ENCODE peak calls at places on chromosomes 2 and 18, in seven cellular contexts. G, Q, P, E, J, Z and S are unnamed samples.

GRCh38 chr2:86518498-86518897 is 44.7 kb downstream of the CHMP3 start:
- DNase-seq in G (no peak), P (no peak), Z (no peak), E (no peak), Q (no peak), J (peak; percentile 8), S (no peak)

GRCh38 chr2:10783421-10783820 is 29.2 kb downstream of the PDIA6 start:
- DNase-seq in J (no peak), G (no peak), E (no peak), Q (no peak), Z (no peak), P (no peak), S (no peak)

GRCh38 chr2:155145758-155146229 is 447.3 kb downstream of the KCNJ3 start:
- DNase-seq in Z (no peak), G (no peak), E (no peak), P (no peak), Q (no peak), J (no peak), S (no peak)

GRCh38 chr18:25592804-25593360 is 240.9 kb upstream of the ZNF521 start:
- DNase-seq in Z (no peak), E (no peak), Q (no peak), P (no peak), G (no peak), J (no peak), S (no peak)

GRCh38 chr2:197952540-197953202 is 148.3 kb downstream of the PLCL1 start:
- DNase-seq in P (no peak), G (no peak), J (no peak), Z (no peak), Q (no peak), E (no peak), S (no peak)

GRCh38 chr2:54627973-54628372 is 95.5 kb upstream of the EML6 start:
- DNase-seq in G (no peak), E (no peak), Q (no peak), Z (no peak), J (no peak), P (no peak), S (no peak)

GRCh38 chr2:218149865-218150264 is 16.9 kb downstream of the CXCR1 start:
- DNase-seq in G (no peak), J (no peak), P (no peak), E (no peak), Z (no peak), Q (no peak), S (no peak)

GRCh38 chr2:50720695-50721314 is 311.1 kb downstream of the NRXN1 start:
- DNase-seq in E (no peak), P (no peak), G (no peak), J (no peak), Q (no peak), Z (peak; percentile 4), S (no peak)

GRCh38 chr2:112604952-112605351 is 20.5 kb downstream of the CHCHD5 start:
- DNase-seq in G (no peak), J (no peak), Z (no peak), E (no peak), P (no peak), Q (no peak), S (no peak)

GRCh38 chr18:42052137-42052708 is 97.2 kb downstream of the PIK3C3 start:
- DNase-seq in Q (no peak), Z (peak; percentile 52), P (no peak), J (peak; percentile 34), E (no peak), G (no peak), S (no peak)

GRCh38 chr2:223494496-223494895 is 107.7 kb downstream of the SCG2 start:
- DNase-seq in Z (no peak), J (no peak), E (no peak), G (no peak), P (no peak), Q (no peak), S (no peak)

GRCh38 chr2:205680067-205680466 is 2.2 kb upstream of the NRP2 start:
- DNase-seq in E (no peak), P (peak; percentile 46), Q (no peak), G (no peak), Z (peak; percentile 92), J (peak; percentile 87), S (no peak)

GRCh38 chr2:55232863-55233657 is 572 bp downstream of the RPS27A start:
- DNase-seq in Q (no peak), E (peak; percentile 64), G (no peak), Z (peak; percentile 21), P (peak; percentile 55), J (peak; percentile 48), S (peak; percentile 79)

GRCh38 chr2:25996844-25997243 is 14.5 kb upstream of the KIF3C start:
- DNase-seq in G (no peak), Z (no peak), J (no peak), Q (no peak), P (no peak), E (no peak), S (no peak)

GRCh38 chr2:147715807-147716206 is 129.0 kb upstream of the ACVR2A start:
- DNase-seq in P (no peak), G (no peak), Z (no peak), E (no peak), Q (no peak), J (no peak), S (no peak)

GRCh38 chr2:64538764-64539433 is 14.8 kb downstream of the AFTPH start:
- DNase-seq in G (no peak), P (no peak), J (no peak), Q (no peak), E (no peak), Z (peak; percentile 41), S (no peak)

GRCh38 chr2:239293450-239294430 is 107.1 kb downstream of the HDAC4 start:
- DNase-seq in E (peak; percentile 40), Z (no peak), G (no peak), Q (no peak), P (no peak), J (no peak), S (no peak)

GRCh38 chr2:216221806-216222205 is 112.7 kb downstream of the XRCC5 start:
- DNase-seq in E (no peak), P (no peak), Z (peak; percentile 61), J (no peak), Q (peak; percentile 42), G (no peak), S (no peak)

DNA sequence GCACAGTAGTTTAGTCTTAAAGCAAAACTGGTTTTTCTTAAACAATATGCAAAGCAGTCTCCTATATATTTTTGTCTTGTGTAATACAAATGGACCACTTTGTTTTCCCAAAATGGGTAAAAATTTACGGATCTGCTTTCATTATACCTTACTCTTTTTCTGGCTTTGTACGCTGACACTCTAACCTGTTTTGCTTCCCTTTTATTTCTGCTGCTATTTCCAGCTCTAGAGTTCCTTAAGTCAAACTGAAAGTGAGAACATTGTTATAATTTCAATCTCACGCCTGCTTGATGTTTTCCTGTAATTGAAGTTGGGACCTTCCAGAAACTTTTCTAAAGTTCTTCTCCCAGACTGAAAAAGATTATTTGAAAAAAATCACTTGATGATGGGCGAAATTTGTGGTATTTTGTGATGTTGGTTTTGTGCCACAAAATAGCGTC is 1.7 kb downstream of the GLS start:
- DNase-seq in Q (no peak), G (no peak), E (no peak), J (no peak), P (no peak), Z (no peak), S (no peak)
- H3K4me3 ChIP-seq in Q (peak overlapping the region; percentile 89), G (peak overlapping the region; percentile 91), E (peak overlapping the region; percentile 66), J (peak overlapping the region; percentile 68), P (peak overlapping the region; percentile 93), Z (peak overlapping the region; percentile 66), S (peak overlapping the region; percentile 72)

DNA sequence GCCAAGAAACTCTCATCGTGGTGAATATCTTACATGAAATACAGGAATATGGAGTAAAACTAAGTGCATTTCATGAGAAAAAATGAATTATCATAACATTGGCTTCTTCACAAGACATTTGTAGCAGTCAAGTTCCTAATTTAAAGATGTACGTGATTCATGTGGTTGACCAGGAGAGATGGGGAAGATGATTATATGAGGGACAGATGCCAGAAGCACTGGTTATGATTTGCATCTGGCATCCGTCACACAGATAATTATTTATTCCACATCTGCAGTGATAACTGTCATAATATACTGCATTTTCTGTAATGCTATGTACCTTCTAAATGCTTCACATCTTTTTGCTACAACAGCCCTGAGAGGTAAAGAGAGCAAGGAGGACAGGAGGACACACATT is 90.5 kb downstream of the ANTXR1 start:
- DNase-seq in Z (no peak), G (no peak), J (no peak), P (no peak), E (no peak), Q (no peak), S (no peak)
- H3K27ac ChIP-seq in Z (no peak overlapping the region), G (no peak overlapping the region), J (no peak overlapping the region), P (no peak overlapping the region), E (no peak overlapping the region), Q (no peak overlapping the region), S (no peak overlapping the region)

DNA sequence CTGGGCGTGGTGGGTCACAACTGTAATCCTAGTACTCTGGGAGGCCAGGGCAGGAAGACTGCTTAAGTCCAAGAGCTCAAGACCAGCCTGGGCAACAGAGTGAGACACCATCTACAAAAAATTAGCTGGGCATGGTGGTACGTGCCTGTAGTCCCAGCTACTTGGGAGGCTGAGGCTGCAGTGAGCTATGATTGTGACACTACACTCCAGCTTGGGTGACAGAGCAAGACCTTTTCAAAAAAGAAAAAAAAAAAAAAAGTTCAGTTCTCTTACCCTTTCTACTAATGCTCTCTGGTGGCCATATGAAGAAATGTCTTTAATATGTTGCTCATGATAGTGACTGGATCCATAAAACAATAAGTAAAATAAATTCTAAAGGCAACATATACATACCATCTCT is 14.9 kb downstream of the TYW5 start:
- DNase-seq in P (no peak), E (no peak), Z (peak; percentile 38), J (no peak), Q (no peak), G (no peak), S (no peak)
- TF ChIP-seq CTCF in P (no peak), E (peak; percentile 30), Z (peak; percentile 41), J (peak; percentile 48), Q (no peak), G (peak; percentile 22), S (peak; percentile 12)

GRCh38 chr18:51100371-51101000 is 70.5 kb downstream of the SMAD4 start:
- DNase-seq in P (no peak), G (no peak), Z (no peak), E (no peak), Q (no peak), J (no peak), S (no peak)

GRCh38 chr18:51092097-51092496 is 62.1 kb downstream of the SMAD4 start:
- DNase-seq in E (no peak), P (no peak), Z (no peak), J (no peak), Q (no peak), G (no peak), S (no peak)

GRCh38 chr18:51098513-51098912 is 68.5 kb downstream of the SMAD4 start:
- DNase-seq in E (no peak), Z (no peak), P (no peak), J (no peak), G (no peak), Q (no peak), S (no peak)

GRCh38 chr18:51098082-51098481 is 68.1 kb downstream of the SMAD4 start:
- DNase-seq in J (no peak), P (no peak), Z (no peak), Q (no peak), E (no peak), G (no peak), S (no peak)

GRCh38 chr18:51097046-51097822 is 67.2 kb downstream of the SMAD4 start:
- DNase-seq in G (no peak), J (no peak), Q (no peak), Z (no peak), E (no peak), P (no peak), S (no peak)
- H3K4me3 ChIP-seq in G (no peak overlapping the region), J (no peak overlapping the region), Q (no peak overlapping the region), Z (no peak overlapping the region), E (no peak overlapping the region), P (no peak overlapping the region), S (no peak overlapping the region)